ENCODE peak calls at places on chromosomes 12 and 14, in ten cellular contexts. O, C, W, E, N, A, Q, J, M and B are unnamed samples. For H3K36me3 and H3K27me3, the result is how much of the 10 kb centered on the place peaks cover.

GRCh38 chr14:92973265-92973797 is 50.4 kb downstream of the CHGA start:
- DNase-seq in O (peak), C (peak), W (peak), E (peak), N (peak), A (peak), Q (peak), J (peak), M (peak), B (peak)

GRCh38 chr14:63193236-63193635 is 11.0 kb upstream of the RHOJ start:
- DNase-seq in O (no peak), C (no peak), W (no peak), E (no peak), N (no peak), A (no peak), Q (no peak), J (no peak), M (no peak), B (no peak)

GRCh38 chr12:124568431-124569374 is 1.3 kb upstream of the NCOR2 start:
- DNase-seq in O (peak), C (peak), W (peak), E (peak), N (peak), A (peak), Q (peak), J (peak), M (peak), B (peak)

GRCh38 chr12:92927436-92928116 is 1.5 kb downstream of the EEA1 start:
- DNase-seq in O (no peak), C (peak), W (peak), E (no peak), N (no peak), A (no peak), Q (no peak), J (peak), M (no peak), B (no peak)

GRCh38 chr12:93760275-93760875 is 83.2 kb downstream of the CRADD start:
- DNase-seq in O (no peak), C (no peak), W (no peak), E (no peak), N (no peak), A (no peak), Q (no peak), J (no peak), M (no peak), B (no peak)

GRCh38 chr12:53561590-53561953 is 54.3 kb upstream of the NPFF start:
- DNase-seq in O (no peak), C (peak), W (peak), E (no peak), N (no peak), A (no peak), Q (no peak), J (peak), M (no peak), B (no peak)

GRCh38 chr12:23949212-23950010 is at the start of gene SOX5:
- DNase-seq in O (peak), C (peak), W (peak), E (peak), N (peak), A (peak), Q (peak), J (no peak), M (peak), B (peak)

GRCh38 chr12:14696265-14696741 is at the start of gene GUCY2C:
- DNase-seq in O (no peak), C (no peak), W (no peak), E (no peak), N (no peak), A (no peak), Q (no peak), J (no peak), M (no peak), B (no peak)

GRCh38 chr14:101225116-101225728 is 321.7 kb upstream of the RTL1 start:
- DNase-seq in O (peak), C (no peak), W (no peak), E (no peak), N (no peak), A (peak), Q (no peak), J (no peak), M (no peak), B (no peak)

GRCh38 chr14:54219281-54220121 is 177.3 kb upstream of the CDKN3 start:
- DNase-seq in O (no peak), C (peak), W (no peak), E (no peak), N (no peak), A (no peak), Q (no peak), J (peak), M (no peak), B (no peak)
- H3K4me3 ChIP-seq in O (peak), C (peak), W (peak), E (no peak), N (peak), A (no peak), Q (peak), J (peak), M (no peak), B (no peak)

GRCh38 chr12:123387508-123388217 is 3.7 kb downstream of the KMT5A start:
- DNase-seq in O (no peak), C (peak), W (no peak), E (no peak), N (no peak), A (no peak), Q (no peak), J (no peak), M (peak), B (no peak)
- H3K36me3 ChIP-seq in O (under half), C (under half), W (under half), E (under half), N (under half), A (under half), Q (under half), J (under half), M (under half), B (under half)

DNA sequence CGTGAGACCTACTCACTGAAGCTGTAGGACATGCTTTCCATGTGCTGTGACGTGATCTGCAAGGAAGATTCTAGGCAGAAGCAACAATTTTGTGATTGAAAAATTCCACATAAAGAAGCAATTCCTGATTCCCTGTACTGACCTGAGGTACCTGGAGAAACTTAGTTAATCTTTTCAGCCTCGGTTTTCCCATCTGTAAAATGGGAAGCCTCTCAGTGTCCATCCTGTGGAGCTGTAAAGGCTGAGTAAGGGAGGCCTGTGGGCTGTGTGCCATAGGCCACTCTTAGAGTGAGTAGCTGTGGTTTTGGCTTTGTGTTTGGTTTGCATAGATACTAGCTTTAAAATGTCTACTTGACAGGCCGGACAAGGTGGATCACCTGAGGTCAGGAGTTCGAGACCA is 50.7 kb downstream of the SFSWAP start:
- DNase-seq in O (peak), C (no peak), W (no peak), E (no peak), N (no peak), A (no peak), Q (no peak), J (no peak), M (no peak), B (no peak)
- H3K27me3 ChIP-seq in O (under half), C (under half), W (under half), E (under half), N (under half), A (under half), Q (under half), J (under half), M (under half), B (under half)

GRCh38 chr12:132951649-132952048 is 4.5 kb downstream of the ZNF605 start:
- DNase-seq in O (no peak), C (no peak), W (no peak), E (no peak), N (no peak), A (no peak), Q (no peak), J (no peak), M (no peak), B (no peak)

GRCh38 chr12:132950844-132951535 is 5.1 kb downstream of the ZNF605 start:
- DNase-seq in O (no peak), C (no peak), W (no peak), E (no peak), N (no peak), A (no peak), Q (no peak), J (no peak), M (no peak), B (no peak)

GRCh38 chr12:132952371-132953162 is 3.5 kb downstream of the ZNF605 start:
- DNase-seq in O (no peak), C (no peak), W (no peak), E (no peak), N (no peak), A (no peak), Q (no peak), J (no peak), M (no peak), B (no peak)

GRCh38 chr12:132948146-132949066 is 7.7 kb downstream of the ZNF605 start:
- DNase-seq in O (no peak), C (no peak), W (no peak), E (no peak), N (no peak), A (no peak), Q (no peak), J (no peak), M (no peak), B (no peak)

GRCh38 chr12:132949936-132950837 is 5.9 kb downstream of the ZNF605 start:
- DNase-seq in O (no peak), C (no peak), W (no peak), E (no peak), N (no peak), A (no peak), Q (no peak), J (no peak), M (no peak), B (no peak)
- H3K4me3 ChIP-seq in O (no peak), C (no peak), W (no peak), E (no peak), N (no peak), A (no peak), Q (no peak), J (peak), M (no peak), B (no peak)

GRCh38 chr12:909861-910260 is 39.6 kb downstream of the RAD52 start:
- DNase-seq in O (no peak), C (no peak), W (no peak), E (no peak), N (no peak), A (no peak), Q (no peak), J (no peak), M (no peak), B (no peak)
- H3K36me3 ChIP-seq in O (under half), C (half or more), W (half or more), E (under half), N (half or more), A (under half), Q (half or more), J (half or more), M (under half), B (under half)

DNA sequence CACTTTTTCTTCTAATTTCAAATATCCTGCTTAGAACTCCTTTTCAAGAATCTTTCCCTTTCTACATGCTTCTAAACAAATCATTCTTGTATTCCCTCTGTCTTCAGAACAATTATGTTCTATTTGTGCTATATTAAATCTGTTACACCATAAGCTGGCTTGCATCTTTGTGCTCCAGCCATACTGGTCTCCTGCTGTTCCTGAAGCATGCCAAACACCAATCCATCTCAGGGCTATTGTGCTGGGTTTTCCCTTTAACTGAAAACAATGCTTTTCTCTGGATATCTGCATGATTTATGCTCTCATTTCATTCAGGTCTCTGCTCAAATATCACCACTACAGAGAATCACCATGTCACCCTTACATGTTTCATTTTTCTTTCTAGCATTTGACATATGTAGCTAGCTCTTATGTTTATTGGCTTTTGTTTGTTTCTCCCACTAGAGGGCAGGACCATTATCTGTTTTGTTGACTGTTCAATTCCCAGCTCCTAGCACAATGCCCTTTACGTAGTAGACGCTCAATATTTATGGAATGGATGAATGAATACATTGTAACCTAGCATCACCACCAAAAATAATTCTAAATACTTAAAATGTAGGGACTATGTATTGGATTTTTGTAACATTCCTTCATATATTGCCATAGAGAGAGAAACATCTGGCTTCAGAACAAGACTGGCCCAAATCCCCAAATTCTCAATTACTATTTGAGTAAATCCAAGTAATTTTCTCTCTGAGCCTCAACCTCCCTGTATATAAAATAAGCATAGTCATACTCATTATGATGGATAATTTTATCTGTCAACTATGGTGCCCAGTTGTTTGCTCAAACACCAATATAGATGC is 302.0 kb upstream of the SYT1 start:
- DNase-seq in O (no peak), C (peak), W (peak), E (no peak), N (no peak), A (no peak), Q (no peak), J (peak), M (no peak), B (no peak)
- H3K27me3 ChIP-seq in O (under half), C (under half), W (under half), E (under half), N (under half), A (under half), Q (under half), J (under half), M (under half), B (under half)

GRCh38 chr12:116718578-116719454 is 19.1 kb downstream of the SPRING1 start:
- DNase-seq in O (no peak), C (peak), W (peak), E (no peak), N (no peak), A (no peak), Q (no peak), J (peak), M (no peak), B (no peak)

GRCh38 chr12:116719661-116720060 is 18.2 kb downstream of the SPRING1 start:
- DNase-seq in O (no peak), C (no peak), W (no peak), E (no peak), N (no peak), A (no peak), Q (no peak), J (no peak), M (no peak), B (no peak)

GRCh38 chr12:116720129-116720528 is 17.7 kb downstream of the SPRING1 start:
- DNase-seq in O (no peak), C (no peak), W (no peak), E (no peak), N (no peak), A (no peak), Q (no peak), J (no peak), M (no peak), B (no peak)

GRCh38 chr12:116714175-116714574 is 23.7 kb downstream of the SPRING1 start:
- DNase-seq in O (no peak), C (no peak), W (no peak), E (no peak), N (peak), A (no peak), Q (no peak), J (no peak), M (no peak), B (no peak)

DNA sequence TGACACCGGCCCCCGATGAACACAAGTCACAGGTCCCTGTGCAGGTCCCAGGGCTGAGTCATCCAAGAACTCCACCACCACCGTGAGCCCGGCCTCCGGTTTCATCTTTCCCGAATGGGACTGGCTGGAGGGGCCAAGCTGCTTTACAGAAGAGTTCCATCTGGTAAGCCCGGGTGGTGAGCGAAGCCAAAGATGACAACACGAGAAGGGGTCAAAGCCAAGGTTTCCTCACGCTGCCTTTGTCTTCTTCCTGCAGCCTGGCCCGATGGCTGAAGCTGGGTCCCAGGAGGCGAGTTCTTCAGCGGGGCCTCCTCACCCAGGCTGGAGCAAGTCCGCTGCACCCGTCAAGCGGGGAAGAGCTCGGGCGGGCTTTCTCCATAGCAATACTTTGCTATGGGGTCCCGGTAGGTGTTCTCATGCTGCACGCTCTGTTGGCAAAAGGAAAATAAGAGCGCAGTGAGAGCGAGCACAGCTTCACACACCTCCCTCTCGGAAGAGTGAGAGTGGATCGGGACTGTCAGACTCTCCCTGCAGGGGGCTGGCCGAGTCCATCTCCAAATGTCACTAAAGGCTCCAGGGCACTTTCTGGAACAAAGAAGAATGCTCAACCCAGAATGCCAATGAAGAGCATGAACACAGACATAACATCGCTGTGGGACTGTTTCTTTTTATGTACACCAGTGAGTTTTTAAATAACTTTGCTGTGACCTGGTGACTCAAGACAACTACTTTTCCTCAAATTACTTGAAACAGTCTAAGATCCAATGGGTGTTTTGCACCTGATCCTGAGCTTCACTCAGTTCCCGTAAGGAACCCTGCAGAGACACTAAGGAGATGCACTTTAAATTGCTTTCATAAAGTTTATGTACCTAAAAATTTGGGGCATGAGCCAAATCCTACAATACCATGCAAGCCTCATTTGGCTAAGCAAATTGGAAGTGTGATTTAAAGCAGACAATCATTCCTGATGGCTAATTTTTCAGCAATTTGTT is 20.1 kb downstream of the SPRING1 start:
- DNase-seq in O (peak), C (peak), W (peak), E (peak), N (peak), A (no peak), Q (peak), J (no peak), M (peak), B (no peak)
- H3K4me3 ChIP-seq in O (no peak), C (peak), W (no peak), E (no peak), N (peak), A (no peak), Q (peak), J (peak), M (no peak), B (no peak)

DNA sequence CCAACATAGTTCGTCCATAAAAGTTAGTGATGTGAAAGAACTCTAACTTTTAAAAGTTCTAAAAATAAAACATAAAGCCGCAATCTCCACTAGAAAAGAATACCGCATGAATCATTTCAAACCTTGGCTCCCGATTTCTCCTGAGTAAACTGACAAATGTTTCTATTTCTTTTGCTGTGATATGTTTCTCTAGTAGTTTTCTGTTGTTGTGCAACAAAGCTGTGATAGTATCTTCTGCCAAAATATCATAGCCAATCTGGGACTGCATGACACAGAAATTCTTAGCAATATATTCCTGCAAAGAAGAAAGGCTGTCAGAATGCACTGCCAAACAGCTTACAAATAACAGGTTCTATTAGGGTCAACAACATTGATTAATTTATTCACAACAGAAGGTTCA is 174.0 kb downstream of the ITPR2 start:
- DNase-seq in O (no peak), C (peak), W (peak), E (no peak), N (no peak), A (no peak), Q (no peak), J (peak), M (no peak), B (no peak)
- H3K36me3 ChIP-seq in O (under half), C (under half), W (under half), E (under half), N (under half), A (under half), Q (half or more), J (under half), M (under half), B (under half)

DNA sequence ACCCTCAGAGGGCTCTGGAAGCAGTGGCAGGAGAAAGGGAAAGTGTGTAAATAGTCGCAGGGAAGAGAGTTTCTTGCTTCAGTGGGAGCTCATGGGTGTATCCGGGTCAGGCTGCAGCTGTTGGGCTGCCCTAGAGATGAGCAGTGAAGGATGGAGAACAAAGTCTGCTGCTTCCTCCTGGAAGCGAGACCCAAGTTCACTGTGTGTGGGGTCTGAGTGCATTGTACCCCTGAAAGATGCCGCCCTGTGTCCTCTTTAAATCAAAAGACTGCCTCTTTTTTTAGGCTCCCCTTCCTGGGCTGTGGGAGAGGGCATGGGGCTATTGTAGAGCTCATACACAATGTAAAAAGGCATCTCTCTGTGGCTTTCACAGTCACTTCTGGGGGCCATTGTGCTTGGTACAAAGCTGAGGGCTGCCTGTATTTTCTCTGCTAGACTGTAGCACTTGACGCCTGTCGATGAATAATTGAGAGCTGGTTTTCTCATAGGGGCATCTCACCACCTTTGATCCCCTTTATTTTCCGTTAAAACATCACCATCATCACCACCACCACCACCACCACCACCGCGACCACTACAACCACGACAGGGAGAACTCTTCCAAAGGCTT is 16.7 kb downstream of the CHST11 start:
- DNase-seq in O (no peak), C (no peak), W (no peak), E (no peak), N (no peak), A (no peak), Q (no peak), J (no peak), M (no peak), B (no peak)
- H3K27me3 ChIP-seq in O (under half), C (under half), W (under half), E (under half), N (under half), A (under half), Q (under half), J (under half), M (under half), B (under half)